ENCODE peak calls at places on chromosomes 5 and 9, in nine cellular contexts. One of them, this sample, is unnamed.

GRCh38 chr5:167985373-167985772 is 306.1 kb upstream of the WWC1 start:
- DNase-seq in H1: no peak
- DNase-seq in GM12878: no peak
- DNase-seq in MM.1S: no peak
- DNase-seq in HepG2: peak
- DNase-seq in mammary epithelial cell: no peak
- DNase-seq in GM23338: no peak
- DNase-seq in endothelial cell of umbilical vein: no peak
- DNase-seq in HCT116: no peak
- DNase-seq in this sample: no peak

GRCh38 chr5:10445352-10445751 is 3.7 kb downstream of the ROPN1L start:
- DNase-seq in GM23338: no peak
- DNase-seq in H1: no peak
- DNase-seq in endothelial cell of umbilical vein: no peak
- DNase-seq in MM.1S: no peak
- DNase-seq in HepG2: no peak
- DNase-seq in GM12878: no peak
- DNase-seq in mammary epithelial cell: no peak
- DNase-seq in HCT116: no peak
- DNase-seq in this sample: no peak

GRCh38 chr5:160399402-160400353 is at the start of gene FAM200C:
- DNase-seq in H1: peak
- DNase-seq in GM23338: peak
- DNase-seq in HepG2: peak
- DNase-seq in mammary epithelial cell: peak
- DNase-seq in HCT116: peak
- DNase-seq in GM12878: peak
- DNase-seq in endothelial cell of umbilical vein: peak
- DNase-seq in MM.1S: peak
- DNase-seq in this sample: peak

GRCh38 chr9:89046832-89047231 is 55.6 kb downstream of the S1PR3 start:
- DNase-seq in endothelial cell of umbilical vein: no peak
- DNase-seq in MM.1S: no peak
- DNase-seq in GM23338: no peak
- DNase-seq in mammary epithelial cell: no peak
- DNase-seq in HepG2: no peak
- DNase-seq in GM12878: no peak
- DNase-seq in H1: no peak
- DNase-seq in HCT116: no peak
- DNase-seq in this sample: no peak

GRCh38 chr9:14099737-14100136 is 214.2 kb downstream of the NFIB start:
- DNase-seq in mammary epithelial cell: no peak
- DNase-seq in GM12878: no peak
- DNase-seq in HCT116: no peak
- DNase-seq in H1: no peak
- DNase-seq in GM23338: no peak
- DNase-seq in endothelial cell of umbilical vein: no peak
- DNase-seq in MM.1S: no peak
- DNase-seq in HepG2: no peak
- DNase-seq in this sample: no peak

GRCh38 chr9:36163049-36163839 is 5.9 kb upstream of the CCIN start:
- DNase-seq in mammary epithelial cell: no peak
- DNase-seq in HepG2: peak
- DNase-seq in H1: peak
- DNase-seq in endothelial cell of umbilical vein: peak
- DNase-seq in GM12878: no peak
- DNase-seq in GM23338: peak
- DNase-seq in HCT116: no peak
- DNase-seq in MM.1S: no peak
- DNase-seq in this sample: no peak

GRCh38 chr9:112361602-112362001 is 18.3 kb upstream of the HSDL2 start:
- DNase-seq in GM12878: no peak
- DNase-seq in H1: no peak
- DNase-seq in HCT116: peak
- DNase-seq in GM23338: peak
- DNase-seq in MM.1S: peak
- DNase-seq in endothelial cell of umbilical vein: peak
- DNase-seq in mammary epithelial cell: peak
- DNase-seq in HepG2: peak
- DNase-seq in this sample: peak

GRCh38 chr5:165393839-165394238 is 1888.4 kb downstream of the MAT2B start:
- DNase-seq in HepG2: no peak
- DNase-seq in GM12878: no peak
- DNase-seq in endothelial cell of umbilical vein: no peak
- DNase-seq in MM.1S: no peak
- DNase-seq in H1: no peak
- DNase-seq in GM23338: no peak
- DNase-seq in mammary epithelial cell: no peak
- DNase-seq in HCT116: no peak
- DNase-seq in this sample: no peak

GRCh38 chr5:176553260-176554085 is 4.3 kb downstream of the CDHR2 start:
- DNase-seq in endothelial cell of umbilical vein: no peak
- DNase-seq in H1: no peak
- DNase-seq in MM.1S: no peak
- DNase-seq in HepG2: no peak
- DNase-seq in HCT116: peak
- DNase-seq in GM23338: no peak
- DNase-seq in mammary epithelial cell: peak
- DNase-seq in GM12878: no peak
- DNase-seq in this sample: peak

GRCh38 chr5:105970919-105971318 is 1699.8 kb downstream of the EFNA5 start:
- DNase-seq in H1: no peak
- DNase-seq in endothelial cell of umbilical vein: no peak
- DNase-seq in HCT116: no peak
- DNase-seq in mammary epithelial cell: no peak
- DNase-seq in MM.1S: no peak
- DNase-seq in GM12878: no peak
- DNase-seq in GM23338: no peak
- DNase-seq in HepG2: no peak
- DNase-seq in this sample: no peak

GRCh38 chr5:171469336-171469735 is 49.9 kb downstream of the FGF18 start:
- DNase-seq in endothelial cell of umbilical vein: no peak
- DNase-seq in mammary epithelial cell: no peak
- DNase-seq in MM.1S: no peak
- DNase-seq in H1: no peak
- DNase-seq in GM12878: no peak
- DNase-seq in HCT116: no peak
- DNase-seq in HepG2: no peak
- DNase-seq in GM23338: no peak
- DNase-seq in this sample: no peak

GRCh38 chr5:14778789-14779070 is 92.8 kb downstream of the ANKH start:
- DNase-seq in GM23338: peak
- DNase-seq in MM.1S: no peak
- DNase-seq in endothelial cell of umbilical vein: no peak
- DNase-seq in GM12878: no peak
- DNase-seq in HCT116: no peak
- DNase-seq in H1: no peak
- DNase-seq in mammary epithelial cell: no peak
- DNase-seq in HepG2: no peak
- DNase-seq in this sample: no peak

DNA sequence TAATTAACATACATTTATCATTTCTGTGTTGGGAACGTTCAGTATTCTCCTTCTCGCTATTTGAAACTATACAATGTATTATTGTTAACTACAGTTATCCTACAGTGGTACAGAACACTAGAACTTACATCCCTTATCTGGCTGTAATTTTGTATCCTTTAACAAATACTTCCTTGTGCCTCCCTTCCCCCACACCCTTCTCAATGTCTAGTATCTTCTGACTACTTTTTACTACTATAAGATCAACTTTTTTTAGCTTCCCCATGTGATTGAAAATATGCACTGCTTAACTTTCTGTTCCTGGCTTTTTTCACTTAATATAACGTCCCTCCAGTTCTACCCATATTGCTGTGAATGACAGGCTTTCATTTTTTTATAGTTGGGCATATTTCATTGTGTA is 253.5 kb downstream of the RAB3C start:
- DNase-seq in GM12878: no peak
- DNase-seq in endothelial cell of umbilical vein: no peak
- DNase-seq in HCT116: no peak
- DNase-seq in GM23338: no peak
- DNase-seq in H1: no peak
- DNase-seq in HepG2: no peak
- DNase-seq in MM.1S: no peak
- DNase-seq in mammary epithelial cell: no peak
- DNase-seq in this sample: no peak
- TF ChIP-seq EZH2 in GM12878: no peak
- TF ChIP-seq EZH2 in endothelial cell of umbilical vein: no peak
- TF ChIP-seq EZH2 in HCT116: no peak
- TF ChIP-seq EZH2 in GM23338: no peak
- TF ChIP-seq EZH2 in H1: no peak
- TF ChIP-seq EZH2 in HepG2: no peak
- TF ChIP-seq EZH2 in MM.1S: no peak
- TF ChIP-seq EZH2 in mammary epithelial cell: no peak
- TF ChIP-seq EZH2 in this sample: no peak

DNA sequence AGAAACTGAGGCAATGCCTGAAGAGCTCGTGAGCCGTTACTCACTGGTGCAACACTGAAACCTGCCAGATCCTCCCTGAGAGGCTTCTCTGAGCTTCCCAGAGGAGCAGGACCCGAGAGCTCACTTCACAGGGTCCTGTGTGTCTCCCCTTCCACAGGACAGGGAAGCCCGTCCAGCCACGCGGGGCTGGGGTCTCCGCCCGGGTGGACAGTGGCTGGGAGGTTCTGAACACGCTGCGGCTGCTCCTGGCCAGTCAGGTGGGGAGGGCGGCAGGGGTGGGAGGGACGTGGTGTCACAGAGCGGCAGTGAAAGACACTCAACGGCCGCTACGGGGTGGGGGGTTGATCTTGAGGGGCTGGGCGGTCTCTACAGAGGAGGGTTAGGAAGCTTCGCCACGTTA is 290 bp upstream of the ZDHHC11 start:
- DNase-seq in GM23338: no peak
- DNase-seq in HepG2: no peak
- DNase-seq in MM.1S: no peak
- DNase-seq in HCT116: no peak
- DNase-seq in mammary epithelial cell: no peak
- DNase-seq in GM12878: no peak
- DNase-seq in endothelial cell of umbilical vein: no peak
- DNase-seq in H1: no peak
- DNase-seq in this sample: no peak
- TF ChIP-seq EZH2 in GM23338: no peak
- TF ChIP-seq EZH2 in HepG2: no peak
- TF ChIP-seq EZH2 in MM.1S: no peak
- TF ChIP-seq EZH2 in HCT116: no peak
- TF ChIP-seq EZH2 in mammary epithelial cell: no peak
- TF ChIP-seq EZH2 in GM12878: no peak
- TF ChIP-seq EZH2 in endothelial cell of umbilical vein: no peak
- TF ChIP-seq EZH2 in H1: no peak
- TF ChIP-seq EZH2 in this sample: no peak

DNA sequence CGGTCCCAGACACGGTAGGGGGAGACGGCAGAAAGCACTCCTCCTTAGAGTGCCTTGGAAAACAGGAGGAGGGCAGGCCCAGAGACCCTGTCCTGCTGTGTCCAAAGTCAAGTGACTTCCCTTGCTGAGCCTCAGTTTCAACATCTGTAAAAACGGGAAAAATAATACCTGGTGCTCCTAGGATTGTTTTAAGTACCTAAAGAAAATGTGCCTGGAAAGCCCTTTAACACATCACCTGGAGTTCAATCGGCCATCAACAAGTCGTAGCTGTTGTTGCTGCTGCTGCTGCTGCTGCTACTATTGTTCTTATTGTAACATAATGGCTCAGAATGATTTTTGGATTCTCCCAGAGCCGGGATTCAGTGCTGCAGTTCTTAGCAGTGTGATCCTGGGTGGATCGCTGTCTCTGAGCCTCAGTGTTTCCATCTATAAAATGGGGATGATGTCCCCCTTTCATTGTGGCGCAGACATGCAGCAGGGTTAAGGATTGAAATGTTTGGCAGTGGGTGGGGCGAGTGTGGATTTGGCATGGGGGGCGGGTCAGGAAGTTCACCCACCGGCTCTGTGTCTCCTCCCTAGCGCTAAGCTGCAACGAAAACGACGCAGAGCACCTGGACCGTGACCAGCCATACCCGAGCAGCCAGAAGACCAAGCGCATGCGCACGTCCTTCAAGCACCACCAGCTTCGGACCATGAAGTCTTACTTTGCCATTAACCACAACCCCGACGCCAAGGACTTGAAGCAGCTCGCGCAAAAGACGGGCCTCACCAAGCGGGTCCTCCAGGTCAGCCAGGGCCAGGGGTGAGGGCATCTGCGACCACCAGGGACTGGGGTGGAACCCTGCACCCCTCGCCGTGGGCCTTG is 9.2 kb downstream of the LHX2 start:
- DNase-seq in GM23338: peak
- DNase-seq in HepG2: no peak
- DNase-seq in H1: peak
- DNase-seq in mammary epithelial cell: no peak
- DNase-seq in endothelial cell of umbilical vein: no peak
- DNase-seq in MM.1S: no peak
- DNase-seq in HCT116: no peak
- DNase-seq in GM12878: no peak
- DNase-seq in this sample: no peak
- TF ChIP-seq EZH2 in GM23338: peak
- TF ChIP-seq EZH2 in HepG2: no peak
- TF ChIP-seq EZH2 in H1: peak
- TF ChIP-seq EZH2 in mammary epithelial cell: peak
- TF ChIP-seq EZH2 in endothelial cell of umbilical vein: peak
- TF ChIP-seq EZH2 in MM.1S: no peak
- TF ChIP-seq EZH2 in HCT116: no peak
- TF ChIP-seq EZH2 in GM12878: no peak
- TF ChIP-seq EZH2 in this sample: no peak

DNA sequence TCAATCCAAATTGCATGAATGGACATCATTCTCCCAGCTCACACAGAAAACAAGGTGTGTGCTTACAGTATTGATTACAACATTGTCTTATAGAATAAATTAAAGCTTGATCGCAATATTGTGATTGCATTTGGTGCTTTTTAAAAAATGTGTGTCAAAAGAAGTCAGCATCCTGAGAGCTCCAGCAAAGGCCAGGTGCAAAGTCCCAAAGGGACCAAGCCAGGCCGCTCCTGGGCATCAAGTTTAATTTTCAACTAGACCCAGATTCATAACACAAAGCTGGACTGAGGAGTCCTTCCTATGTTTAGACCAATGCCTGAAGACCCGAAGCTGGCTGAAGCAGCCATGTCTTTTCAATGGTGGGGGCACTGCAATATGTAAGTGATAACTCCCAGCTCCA is 295.6 kb downstream of the IRX2 start:
- DNase-seq in MM.1S: no peak
- DNase-seq in GM23338: no peak
- DNase-seq in endothelial cell of umbilical vein: no peak
- DNase-seq in HCT116: no peak
- DNase-seq in HepG2: no peak
- DNase-seq in GM12878: no peak
- DNase-seq in H1: no peak
- DNase-seq in mammary epithelial cell: no peak
- DNase-seq in this sample: no peak
- TF ChIP-seq EZH2 in MM.1S: no peak
- TF ChIP-seq EZH2 in GM23338: no peak
- TF ChIP-seq EZH2 in endothelial cell of umbilical vein: no peak
- TF ChIP-seq EZH2 in HCT116: no peak
- TF ChIP-seq EZH2 in HepG2: no peak
- TF ChIP-seq EZH2 in GM12878: no peak
- TF ChIP-seq EZH2 in H1: no peak
- TF ChIP-seq EZH2 in mammary epithelial cell: no peak
- TF ChIP-seq EZH2 in this sample: no peak